ENCODE peak calls at places on chromosome 15, in ten cellular contexts. D is GM12865, N is GM10248, I is mesothelial cell of epicardium, P is neural crest cell, Q is cardiac fibroblast, X is Caco-2, Z is SK-N-SH, S is bronchial epithelial cell, E is pancreas. M is an unnamed sample.

GRCh38 chr15:65096481-65097385 is 18.3 kb downstream of the UBAP1L start:
- DNase-seq in D (no peak), N (no peak), I (no peak), P (no peak), Q (no peak), X (no peak), Z (no peak), S (no peak), E (peak; percentile 22), M (peak; percentile 41)

GRCh38 chr15:67571643-67572415 is 29.3 kb downstream of the MAP2K5 start:
- DNase-seq in D (no peak), N (no peak), I (no peak), P (no peak), Q (no peak), X (no peak), Z (no peak), S (no peak), E (no peak), M (no peak)

GRCh38 chr15:70502576-70502975 is 260.8 kb downstream of the UACA start:
- DNase-seq in D (no peak), N (no peak), I (no peak), P (no peak), Q (no peak), X (no peak), Z (no peak), S (no peak), E (no peak), M (no peak)

GRCh38 chr15:42608110-42608531 is 32.7 kb downstream of the STARD9 start:
- DNase-seq in D (peak; percentile 72), N (no peak), I (no peak), P (no peak), Q (peak; percentile 63), X (no peak), Z (no peak), S (no peak), E (no peak), M (no peak)

GRCh38 chr15:22963546-22964125 is 16.5 kb downstream of the CYFIP1 start:
- DNase-seq in D (no peak), N (no peak), I (no peak), P (no peak), Q (no peak), X (no peak), Z (peak; percentile 43), S (no peak), E (no peak), M (no peak)

GRCh38 chr15:70095387-70096214 is 2.1 kb downstream of the TLE3 start:
- DNase-seq in D (peak; percentile 58), N (peak; percentile 65), I (peak; percentile 60), P (no peak), Q (no peak), X (no peak), Z (peak; percentile 75), S (no peak), E (peak; percentile 77), M (no peak)

GRCh38 chr15:36938131-36938530 is 162.2 kb downstream of the MEIS2 start:
- DNase-seq in D (no peak), N (no peak), I (no peak), P (no peak), Q (no peak), X (no peak), Z (no peak), S (no peak), E (no peak), M (no peak)

GRCh38 chr15:66834863-66835557 is 133.0 kb downstream of the SMAD6 start:
- DNase-seq in D (no peak), N (no peak), I (no peak), P (no peak), Q (no peak), X (peak; percentile 22), Z (no peak), S (no peak), E (peak; percentile 40), M (no peak)

GRCh38 chr15:82792068-82792467 is 13.8 kb downstream of the FSD2 start:
- DNase-seq in D (no peak), N (no peak), I (no peak), P (no peak), Q (no peak), X (no peak), Z (no peak), S (peak; percentile 93), E (no peak), M (no peak)
- TF ChIP-seq CTCF in D (no peak), N (no peak), I (no peak), P (no peak), Q (no peak), X (no peak), Z (no peak), S (peak; percentile 34), E (no peak), M (no peak)

DNA sequence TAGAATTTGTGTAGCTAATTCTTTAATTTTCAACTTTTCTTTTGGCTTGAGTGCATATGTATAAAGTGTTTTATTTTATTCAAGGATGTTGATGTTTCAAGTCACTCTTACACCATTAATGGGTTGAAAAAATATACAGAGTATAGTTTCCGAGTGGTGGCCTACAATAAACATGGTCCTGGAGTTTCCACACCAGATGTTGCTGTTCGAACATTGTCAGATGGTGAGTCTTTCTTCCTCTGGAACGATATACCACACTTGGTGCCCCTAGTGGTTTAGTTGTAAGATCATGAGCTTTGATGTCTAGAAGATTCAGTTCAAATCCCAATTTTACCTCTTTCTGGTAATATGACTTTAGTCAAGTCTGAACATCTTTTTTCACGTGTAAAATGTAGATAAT is 119.3 kb downstream of the HCN4 start:
- DNase-seq in D (no peak), N (no peak), I (no peak), P (no peak), Q (no peak), X (no peak), Z (no peak), S (no peak), E (no peak), M (no peak)
- TF ChIP-seq CTCF in D (no peak), N (no peak), I (no peak), P (no peak), Q (no peak), X (peak; percentile 19), Z (no peak), S (no peak), E (no peak), M (no peak)

GRCh38 chr15:60803059-60803458 is 324.1 kb upstream of the ICE2 start:
- DNase-seq in D (no peak), N (no peak), I (no peak), P (no peak), Q (no peak), X (no peak), Z (no peak), S (no peak), E (no peak), M (no peak)

GRCh38 chr15:60801336-60801735 is 322.4 kb upstream of the ICE2 start:
- DNase-seq in D (no peak), N (no peak), I (no peak), P (no peak), Q (no peak), X (no peak), Z (no peak), S (no peak), E (no peak), M (no peak)

GRCh38 chr15:60804986-60805949 is 326.3 kb upstream of the ICE2 start:
- DNase-seq in D (no peak), N (no peak), I (no peak), P (no peak), Q (peak; percentile 75), X (no peak), Z (no peak), S (peak; percentile 50), E (no peak), M (peak; percentile 87)

GRCh38 chr15:60800729-60801072 is 321.8 kb upstream of the ICE2 start:
- DNase-seq in D (no peak), N (no peak), I (no peak), P (no peak), Q (no peak), X (no peak), Z (no peak), S (no peak), E (no peak), M (no peak)

GRCh38 chr15:60804551-60804950 is 325.6 kb upstream of the ICE2 start:
- DNase-seq in D (no peak), N (no peak), I (no peak), P (no peak), Q (no peak), X (no peak), Z (no peak), S (no peak), E (no peak), M (no peak)
- TF ChIP-seq CTCF in D (no peak), N (no peak), I (no peak), P (no peak), Q (no peak), X (no peak), Z (no peak), S (no peak), E (no peak), M (no peak)

GRCh38 chr15:99970891-99971330 is 237.7 kb upstream of the LYSMD4 start:
- DNase-seq in D (no peak), N (no peak), I (no peak), P (no peak), Q (no peak), X (no peak), Z (no peak), S (no peak), E (peak; percentile 38), M (no peak)
- TF ChIP-seq CTCF in D (no peak), N (no peak), I (no peak), P (no peak), Q (no peak), X (no peak), Z (no peak), S (no peak), E (no peak), M (no peak)

GRCh38 chr15:63040954-63041353 is 1.6 kb upstream of the TPM1 start:
- DNase-seq in D (no peak), N (no peak), I (no peak), P (no peak), Q (no peak), X (no peak), Z (peak; percentile 70), S (no peak), E (no peak), M (no peak)

GRCh38 chr15:63043391-63044076 is 987 bp downstream of the TPM1 start:
- DNase-seq in D (no peak), N (no peak), I (no peak), P (no peak), Q (no peak), X (peak; percentile 42), Z (peak; percentile 60), S (no peak), E (peak; percentile 77), M (peak; percentile 21)

GRCh38 chr15:63041402-63041977 is 1.1 kb upstream of the TPM1 start:
- DNase-seq in D (no peak), N (no peak), I (no peak), P (no peak), Q (no peak), X (no peak), Z (no peak), S (no peak), E (no peak), M (no peak)

GRCh38 chr15:63042879-63043340 is 363 bp downstream of the TPM1 start:
- DNase-seq in D (no peak), N (no peak), I (no peak), P (no peak), Q (no peak), X (no peak), Z (peak; percentile 64), S (no peak), E (peak; percentile 73), M (no peak)

GRCh38 chr15:63041982-63042878 is at the start of gene TPM1:
- DNase-seq in D (no peak), N (peak; percentile 28), I (peak; percentile 85), P (peak; percentile 55), Q (peak; percentile 94), X (peak; percentile 93), Z (peak; percentile 83), S (peak; percentile 74), E (peak; percentile 90), M (peak; percentile 97)
- TF ChIP-seq CTCF in D (no peak), N (no peak), I (no peak), P (no peak), Q (no peak), X (peak; percentile 43), Z (peak; percentile 26), S (peak; percentile 3), E (no peak), M (peak; percentile 13)